ENCODE peak calls at places on chromosomes 3 and 15, in four cellular contexts. Y is K562, A is IMR-90, J is HepG2. R is an unnamed sample.

GRCh38 chr3:129453732-129454131 is 13.7 kb downstream of the IFT122 start:
- DNase-seq in Y (no peak), A (peak), J (no peak), R (no peak)

GRCh38 chr15:77966540-77967290 is 110.8 kb downstream of the TBC1D2B start:
- DNase-seq in Y (peak), A (peak), J (peak), R (peak)

GRCh38 chr3:118110196-118110595 is 924.5 kb downstream of the IGSF11 start:
- DNase-seq in Y (no peak), A (peak), J (no peak), R (no peak)

GRCh38 chr3:194472290-194472920 is 14.4 kb downstream of the ATP13A3 start:
- DNase-seq in Y (peak), A (peak), J (peak), R (peak)

GRCh38 chr3:139353920-139354556 is 10.2 kb downstream of the MRPS22 start:
- DNase-seq in Y (peak), A (peak), J (peak), R (peak)

GRCh38 chr3:42148982-42149432 is 57.9 kb downstream of the TRAK1 start:
- DNase-seq in Y (peak), A (peak), J (no peak), R (peak)

GRCh38 chr3:8733332-8734094 is at the start of gene CAV3:
- DNase-seq in Y (no peak), A (no peak), J (no peak), R (no peak)

GRCh38 chr3:189169728-189170127 is 2.0 kb upstream of the TPRG1 start:
- DNase-seq in Y (no peak), A (no peak), J (no peak), R (peak)

GRCh38 chr3:169298247-169298992 is 365.1 kb downstream of the MECOM start:
- DNase-seq in Y (no peak), A (no peak), J (no peak), R (no peak)

GRCh38 chr3:105801397-105801796 is 67.4 kb downstream of the CBLB start:
- DNase-seq in Y (no peak), A (no peak), J (no peak), R (no peak)
- TF ChIP-seq MXI1 in Y (no peak), A (no peak), J (no peak), R (no peak)

GRCh38 chr3:104628185-104628789 is 738.4 kb upstream of the ALCAM start:
- DNase-seq in Y (peak), A (peak), J (peak), R (peak)

GRCh38 chr3:104632947-104633346 is 733.8 kb upstream of the ALCAM start:
- DNase-seq in Y (no peak), A (peak), J (no peak), R (no peak)

GRCh38 chr3:104632521-104632920 is 734.2 kb upstream of the ALCAM start:
- DNase-seq in Y (no peak), A (no peak), J (no peak), R (no peak)

GRCh38 chr3:104631254-104631653 is 735.5 kb upstream of the ALCAM start:
- DNase-seq in Y (no peak), A (no peak), J (no peak), R (no peak)

DNA sequence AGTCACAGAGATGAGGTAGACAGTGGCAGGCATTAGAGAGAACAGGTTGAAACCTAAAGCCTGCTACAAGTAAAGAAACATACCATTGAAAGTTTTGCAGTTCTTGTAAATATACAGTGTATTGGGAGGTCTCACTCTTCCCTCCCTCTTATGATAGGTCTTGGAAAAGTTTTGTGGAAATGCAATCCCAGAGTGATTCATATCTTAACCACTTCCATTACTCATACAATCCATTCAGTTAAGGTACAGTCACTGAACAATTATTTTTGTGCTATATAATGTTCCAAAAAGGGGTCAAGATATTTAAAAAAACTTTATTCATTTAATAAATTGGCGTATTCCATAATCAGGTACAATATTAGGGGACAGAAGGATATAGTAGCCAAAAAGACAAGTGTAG is 737.7 kb upstream of the ALCAM start:
- DNase-seq in Y (no peak), A (peak), J (no peak), R (no peak)
- TF ChIP-seq MXI1 in Y (no peak), A (no peak), J (no peak), R (no peak)

DNA sequence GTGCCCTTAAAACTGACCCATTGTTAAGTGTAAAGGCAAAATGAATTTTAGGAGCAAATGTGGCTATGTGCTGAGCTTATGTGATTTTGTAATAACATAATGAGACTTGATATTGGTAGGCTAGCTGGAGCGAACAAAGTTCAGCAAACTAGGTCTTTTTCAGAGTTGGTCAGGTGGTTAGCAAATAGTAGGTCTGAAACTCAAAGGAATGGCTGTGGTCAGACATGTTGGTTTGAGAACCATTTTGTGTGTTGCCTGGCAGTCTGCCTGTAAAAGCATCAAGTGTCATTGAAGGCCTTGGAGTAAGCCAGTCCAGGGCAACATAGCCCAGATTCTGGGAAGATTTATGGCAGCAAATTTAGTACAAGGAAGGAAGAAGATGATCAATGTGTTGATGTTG is 16.4 kb downstream of the FBXO22 start:
- DNase-seq in Y (no peak), A (peak), J (peak), R (no peak)
- TF ChIP-seq MXI1 in Y (no peak), A (no peak), J (no peak), R (no peak)

GRCh38 chr15:81253846-81254245 is 57.2 kb downstream of the IL16 start:
- DNase-seq in Y (no peak), A (no peak), J (no peak), R (no peak)
- TF ChIP-seq MXI1 in Y (no peak), A (no peak), J (no peak), R (no peak)

DNA sequence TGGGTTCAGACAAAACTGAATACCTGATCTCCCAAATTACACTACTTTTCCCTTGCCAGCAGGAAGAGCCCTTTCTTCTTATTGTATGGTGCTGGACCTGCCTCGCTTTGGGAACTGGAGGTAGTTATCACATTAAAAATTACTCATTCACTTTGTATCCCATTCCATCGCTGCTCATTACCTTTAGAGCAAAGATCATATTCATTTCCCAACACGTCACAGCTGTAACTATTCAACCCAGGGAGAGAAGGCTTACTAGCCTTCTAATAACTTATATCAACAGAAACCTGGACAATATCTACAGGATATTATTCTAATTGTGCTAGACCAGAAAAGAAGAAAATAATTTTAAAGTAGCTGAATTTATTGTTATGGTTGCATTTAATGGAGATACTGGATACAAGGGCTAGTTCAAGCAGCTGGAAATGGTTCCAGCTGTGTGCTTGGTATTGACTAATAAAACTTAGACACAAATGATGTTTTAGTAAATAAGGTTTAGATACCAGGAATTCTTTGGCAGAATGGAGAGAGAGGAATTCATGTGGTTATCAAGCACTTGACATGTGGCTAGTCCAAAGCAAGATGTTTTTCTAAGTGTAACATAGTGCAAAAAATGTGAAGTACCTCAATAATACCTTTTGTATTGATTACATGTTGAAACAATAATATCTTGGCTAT is 656.3 kb downstream of the ROBO1 start:
- DNase-seq in Y (no peak), A (peak), J (no peak), R (no peak)
- TF ChIP-seq MXI1 in Y (no peak), A (no peak), J (no peak), R (no peak)

GRCh38 chr3:197028711-197029510 is 706 bp downstream of the MELTF start:
- DNase-seq in Y (peak), A (no peak), J (no peak), R (peak)
- TF ChIP-seq MXI1 in Y (no peak), A (no peak), J (no peak), R (no peak)

GRCh38 chr15:39466428-39466827 is 114.5 kb upstream of the THBS1 start:
- DNase-seq in Y (no peak), A (peak), J (no peak), R (no peak)

GRCh38 chr15:39465843-39466242 is 115.0 kb upstream of the THBS1 start:
- DNase-seq in Y (no peak), A (no peak), J (no peak), R (no peak)

GRCh38 chr15:39468341-39468740 is 112.5 kb upstream of the THBS1 start:
- DNase-seq in Y (no peak), A (no peak), J (no peak), R (no peak)

GRCh38 chr15:39471791-39472190 is 109.1 kb upstream of the THBS1 start:
- DNase-seq in Y (no peak), A (peak), J (no peak), R (no peak)

GRCh38 chr15:39468828-39469227 is 112.1 kb upstream of the THBS1 start:
- DNase-seq in Y (no peak), A (peak), J (no peak), R (no peak)
- TF ChIP-seq MXI1 in Y (no peak), A (no peak), J (no peak), R (no peak)

GRCh38 chr15:36818260-36818659 is 238.8 kb downstream of the CDIN1 start:
- DNase-seq in Y (peak), A (no peak), J (no peak), R (no peak)
- TF ChIP-seq MXI1 in Y (no peak), A (no peak), J (no peak), R (no peak)

R was measured in SK-N-SH.